ENCODE peak calls at places on chromosomes 1 and 21, in four cellular contexts. W, D, X and L are unnamed samples.

GRCh38 chr1:44246806-44247205 is 33.5 kb downstream of the DMAP1 start:
- DNase-seq in W (no peak), X (no peak), D (no peak), L (no peak)

GRCh38 chr1:77068013-77068412 is 151.2 kb downstream of the PIGK start:
- DNase-seq in W (no peak), D (no peak), X (no peak), L (no peak)

GRCh38 chr21:28632718-28633408 is 359.8 kb downstream of the LTN1 start:
- DNase-seq in W (no peak), X (peak), D (no peak), L (no peak)

GRCh38 chr1:44947774-44948311 is 38.6 kb downstream of the EIF2B3 start:
- DNase-seq in D (peak), W (no peak), X (no peak), L (no peak)

GRCh38 chr1:199041173-199041914 is 402.5 kb downstream of the PTPRC start:
- DNase-seq in D (no peak), X (no peak), W (no peak), L (no peak)

GRCh38 chr1:172146149-172146850 is 274.2 kb upstream of the C1orf105 start:
- DNase-seq in D (no peak), X (peak), W (no peak), L (no peak)

GRCh38 chr1:180888870-180889269 is 23.8 kb upstream of the KIAA1614 start:
- DNase-seq in X (no peak), D (no peak), W (no peak), L (no peak)

GRCh38 chr1:44632511-44633072 is 41.7 kb downstream of the TMEM53 start:
- DNase-seq in W (peak), D (no peak), X (peak), L (no peak)

GRCh38 chr1:155174334-155175280 is 958 bp downstream of the TRIM46 start:
- DNase-seq in W (peak), X (peak), D (no peak), L (no peak)

GRCh38 chr1:193013005-193013404 is 46.2 kb downstream of the UCHL5 start:
- DNase-seq in D (no peak), W (no peak), X (peak), L (no peak)

GRCh38 chr1:9852410-9853301 is 28.9 kb upstream of the CLSTN1 start:
- DNase-seq in W (no peak), D (no peak), X (peak), L (no peak)

GRCh38 chr21:45747233-45747766 is 103.8 kb downstream of the PCBP3 start:
- DNase-seq in D (no peak), W (no peak), X (no peak), L (no peak)

GRCh38 chr1:64228181-64228957 is 24.9 kb downstream of the UBE2U start:
- DNase-seq in D (no peak), W (no peak), X (peak), L (no peak)

GRCh38 chr1:109771712-109772657 is 8.3 kb upstream of the EPS8L3 start:
- DNase-seq in X (no peak), W (no peak), D (peak), L (no peak)

GRCh38 chr21:35396655-35397054 is 347.6 kb upstream of the RUNX1 start:
- DNase-seq in D (no peak), W (no peak), X (no peak), L (no peak)

GRCh38 chr1:215273838-215274516 is 191.4 kb downstream of the KCNK2 start:
- DNase-seq in X (peak), D (no peak), W (no peak), L (no peak)

GRCh38 chr1:18363436-18363835 is 117.3 kb upstream of the KLHDC7A start:
- DNase-seq in W (no peak), X (no peak), D (no peak), L (no peak)

GRCh38 chr1:212125654-212126053 is 90.1 kb downstream of the DTL start:
- DNase-seq in X (no peak), D (no peak), W (no peak), L (no peak)

GRCh38 chr1:2583871-2584341 is 2.7 kb upstream of the PRXL2B start:
- DNase-seq in X (peak), D (no peak), W (no peak), L (peak)

GRCh38 chr1:163173121-163173520 is 29.6 kb downstream of the RGS5 start:
- DNase-seq in D (no peak), W (no peak), X (no peak), L (no peak)

GRCh38 chr1:156845055-156845952 is 13.6 kb downstream of the INSRR start:
- DNase-seq in D (no peak), X (no peak), W (peak), L (no peak)

GRCh38 chr1:23126801-23127200 is 41.9 kb downstream of the LUZP1 start:
- DNase-seq in W (no peak), X (peak), D (no peak), L (no peak)

GRCh38 chr1:77473690-77474089 is 191.9 kb downstream of the AK5 start:
- DNase-seq in X (peak), D (no peak), W (no peak), L (no peak)

GRCh38 chr1:67332653-67333529 is 25.2 kb downstream of the IL12RB2 start:
- DNase-seq in X (no peak), D (no peak), W (no peak), L (no peak)
- H3K27ac ChIP-seq in X (no peak), D (no peak), W (no peak), L (no peak)

DNA sequence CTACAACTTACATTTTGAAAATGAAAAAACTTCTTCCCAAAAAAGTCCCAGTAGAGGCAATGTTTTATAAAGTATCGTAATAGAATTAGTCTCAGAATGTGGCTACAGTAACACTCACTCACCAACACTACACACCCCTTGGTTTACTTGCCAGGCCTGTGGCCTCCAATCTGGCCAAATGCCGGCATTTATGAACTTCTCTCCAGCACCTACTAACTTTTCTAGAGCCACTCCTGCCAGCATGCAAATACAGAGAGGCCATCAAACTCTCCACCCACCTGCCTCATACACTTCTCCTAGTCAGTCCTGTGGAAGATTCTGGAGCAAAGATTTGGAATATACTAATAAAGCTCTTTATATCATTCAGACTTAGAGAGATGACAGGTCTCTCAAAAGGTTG is 32.3 kb downstream of the STPG1 start:
- DNase-seq in X (no peak), W (no peak), D (no peak), L (no peak)
- TF ChIP-seq MAZ in X (no peak), W (no peak), D (no peak), L (no peak)

GRCh38 chr1:159008744-159009188 is 941 bp upstream of the IFI16 start:
- DNase-seq in W (no peak), X (peak), D (no peak), L (no peak)

GRCh38 chr1:159009287-159009686 is 420 bp upstream of the IFI16 start:
- DNase-seq in D (no peak), W (no peak), X (no peak), L (no peak)

GRCh38 chr1:159009704-159010361 is at the start of gene IFI16:
- DNase-seq in D (no peak), W (no peak), X (peak), L (peak)

GRCh38 chr1:159011701-159012100 is 2.0 kb downstream of the IFI16 start:
- DNase-seq in W (no peak), X (no peak), D (no peak), L (no peak)

GRCh38 chr1:159010398-159010797 is 691 bp downstream of the IFI16 start:
- DNase-seq in W (no peak), X (no peak), D (no peak), L (no peak)
- H3K27ac ChIP-seq in W (no peak), X (peak), D (no peak), L (no peak)

DNA sequence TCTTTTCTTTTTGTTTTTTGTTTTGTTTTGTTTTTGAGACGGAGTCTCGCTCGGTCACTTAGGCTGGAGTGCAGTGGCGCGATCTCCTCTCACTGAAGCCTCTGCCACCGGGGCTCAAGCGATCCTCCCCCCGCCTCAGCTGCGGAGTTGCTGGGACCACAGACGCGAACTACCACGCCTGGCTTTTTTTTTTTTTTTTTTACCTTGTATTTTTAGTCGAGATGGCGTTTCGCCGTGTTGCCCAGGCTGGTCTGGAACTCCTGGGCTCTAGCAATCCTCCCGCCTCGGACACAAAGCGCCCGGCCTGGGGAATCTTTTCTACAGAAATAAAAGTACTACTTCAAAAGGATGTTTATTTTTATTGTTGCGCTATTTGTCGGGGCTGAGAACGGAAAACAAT is 1.1 kb upstream of the SETDB1 start:
- DNase-seq in W (no peak), D (no peak), X (no peak), L (no peak)
- TF ChIP-seq MAZ in W (no peak), D (no peak), X (no peak), L (no peak)

DNA sequence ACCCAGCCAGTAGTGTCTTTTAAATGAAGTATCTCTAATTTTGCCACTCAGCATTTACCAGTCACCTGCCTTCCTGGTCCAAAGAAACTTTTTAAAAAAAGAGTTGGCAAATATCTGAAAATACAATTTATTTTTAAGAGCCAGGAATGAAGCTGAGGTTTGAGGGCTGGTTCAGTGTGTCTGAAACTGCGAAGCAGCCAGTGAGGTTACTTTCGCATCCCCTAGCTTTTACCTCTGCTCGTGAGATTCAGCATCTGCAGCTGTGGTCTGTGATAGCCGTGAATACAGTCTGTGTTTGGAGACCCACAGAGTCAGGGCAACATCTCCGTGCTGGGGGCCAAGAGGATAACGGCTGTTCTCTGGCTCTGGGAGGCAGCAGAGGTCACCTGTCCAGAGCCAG is 21.3 kb upstream of the KCNAB2 start:
- DNase-seq in X (no peak), D (no peak), W (no peak), L (no peak)
- H3K27ac ChIP-seq in X (no peak), D (no peak), W (no peak), L (no peak)

GRCh38 chr1:165355977-165356811 is at the start of gene LMX1A:
- DNase-seq in W (no peak), D (no peak), X (no peak), L (peak)

GRCh38 chr1:165356876-165357275 is 361 bp upstream of the LMX1A start:
- DNase-seq in X (no peak), W (no peak), D (no peak), L (no peak)

GRCh38 chr1:165354739-165355138 is 1.8 kb downstream of the LMX1A start:
- DNase-seq in W (no peak), D (no peak), X (no peak), L (no peak)

GRCh38 chr1:165353731-165354671 is 2.5 kb downstream of the LMX1A start:
- DNase-seq in W (no peak), D (no peak), X (no peak), L (no peak)

GRCh38 chr1:165355221-165355976 is 1.1 kb downstream of the LMX1A start:
- DNase-seq in D (no peak), W (no peak), X (no peak), L (no peak)
- TF ChIP-seq MAZ in D (no peak), W (no peak), X (no peak), L (no peak)

GRCh38 chr21:39003982-39004775 is 179.1 kb downstream of the PSMG1 start:
- DNase-seq in W (no peak), D (no peak), X (peak), L (no peak)
- H3K27ac ChIP-seq in W (no peak), D (no peak), X (peak), L (no peak)

GRCh38 chr1:59199147-59199546 is 97.7 kb upstream of the FGGY start:
- DNase-seq in W (no peak), X (no peak), D (no peak), L (no peak)

GRCh38 chr1:59199734-59200376 is 97.0 kb upstream of the FGGY start:
- DNase-seq in D (no peak), W (no peak), X (no peak), L (no peak)

GRCh38 chr1:59195151-59195550 is 101.7 kb upstream of the FGGY start:
- DNase-seq in X (no peak), W (no peak), D (no peak), L (no peak)

GRCh38 chr1:59202455-59202854 is 94.4 kb upstream of the FGGY start:
- DNase-seq in W (no peak), D (no peak), X (no peak), L (no peak)

GRCh38 chr1:59198565-59198964 is 98.3 kb upstream of the FGGY start:
- DNase-seq in X (no peak), W (no peak), D (no peak), L (no peak)
- TF ChIP-seq MAZ in X (no peak), W (no peak), D (no peak), L (no peak)